ENCODE peak calls at places on chromosomes 11 and 22, in nine cellular contexts. One of them, this sample, is unnamed.

GRCh38 chr22:29016067-29016938 is 45.3 kb downstream of the C22orf31 start:
- DNase-seq in cardiac fibroblast: no peak
- DNase-seq in GM23248: no peak
- DNase-seq in EH: no peak
- DNase-seq in anterior cingulate cortex: no peak
- DNase-seq in tibial artery: no peak
- DNase-seq in AG10803: no peak
- DNase-seq in RWPE1: no peak
- DNase-seq in activated T-helper 1 cell treated with Interleukin-2 at 50 U/mL for 16 hours: no peak
- DNase-seq in this sample: no peak

GRCh38 chr11:123080023-123080422 is 18.1 kb upstream of the HSPA8 start:
- DNase-seq in cardiac fibroblast: no peak
- DNase-seq in tibial artery: no peak
- DNase-seq in GM23248: peak; percentile 47
- DNase-seq in RWPE1: no peak
- DNase-seq in EH: no peak
- DNase-seq in anterior cingulate cortex: no peak
- DNase-seq in activated T-helper 1 cell treated with Interleukin-2 at 50 U/mL for 16 hours: no peak
- DNase-seq in AG10803: no peak
- DNase-seq in this sample: no peak

GRCh38 chr11:74438681-74439080 is 28.7 kb downstream of the KCNE3 start:
- DNase-seq in activated T-helper 1 cell treated with Interleukin-2 at 50 U/mL for 16 hours: no peak
- DNase-seq in anterior cingulate cortex: no peak
- DNase-seq in RWPE1: no peak
- DNase-seq in cardiac fibroblast: no peak
- DNase-seq in GM23248: no peak
- DNase-seq in AG10803: no peak
- DNase-seq in tibial artery: no peak
- DNase-seq in EH: no peak
- DNase-seq in this sample: peak; percentile 8

GRCh38 chr11:124415356-124415923 is 9.2 kb downstream of the OR8B4 start:
- DNase-seq in GM23248: peak; percentile 71
- DNase-seq in AG10803: peak; percentile 65
- DNase-seq in cardiac fibroblast: peak; percentile 74
- DNase-seq in activated T-helper 1 cell treated with Interleukin-2 at 50 U/mL for 16 hours: no peak
- DNase-seq in EH: peak; percentile 43
- DNase-seq in tibial artery: no peak
- DNase-seq in RWPE1: peak; percentile 23
- DNase-seq in anterior cingulate cortex: no peak
- DNase-seq in this sample: peak; percentile 84

GRCh38 chr11:2482745-2483144 is 37.9 kb downstream of the KCNQ1 start:
- DNase-seq in cardiac fibroblast: no peak
- DNase-seq in anterior cingulate cortex: no peak
- DNase-seq in RWPE1: no peak
- DNase-seq in AG10803: no peak
- DNase-seq in activated T-helper 1 cell treated with Interleukin-2 at 50 U/mL for 16 hours: no peak
- DNase-seq in GM23248: no peak
- DNase-seq in tibial artery: no peak
- DNase-seq in EH: no peak
- DNase-seq in this sample: no peak

GRCh38 chr22:44364750-44365118 is 52.0 kb upstream of the SHISAL1 start:
- DNase-seq in EH: no peak
- DNase-seq in RWPE1: no peak
- DNase-seq in tibial artery: no peak
- DNase-seq in GM23248: no peak
- DNase-seq in anterior cingulate cortex: no peak
- DNase-seq in activated T-helper 1 cell treated with Interleukin-2 at 50 U/mL for 16 hours: no peak
- DNase-seq in AG10803: no peak
- DNase-seq in cardiac fibroblast: no peak
- DNase-seq in this sample: no peak

GRCh38 chr11:47991266-47991830 is 11.0 kb downstream of the PTPRJ start:
- DNase-seq in GM23248: no peak
- DNase-seq in EH: no peak
- DNase-seq in AG10803: no peak
- DNase-seq in cardiac fibroblast: no peak
- DNase-seq in activated T-helper 1 cell treated with Interleukin-2 at 50 U/mL for 16 hours: no peak
- DNase-seq in tibial artery: no peak
- DNase-seq in anterior cingulate cortex: no peak
- DNase-seq in RWPE1: no peak
- DNase-seq in this sample: no peak

GRCh38 chr11:17906436-17906835 is 106.4 kb downstream of the SERGEF start:
- DNase-seq in RWPE1: no peak
- DNase-seq in AG10803: no peak
- DNase-seq in activated T-helper 1 cell treated with Interleukin-2 at 50 U/mL for 16 hours: no peak
- DNase-seq in anterior cingulate cortex: peak; percentile 48
- DNase-seq in EH: no peak
- DNase-seq in tibial artery: no peak
- DNase-seq in GM23248: no peak
- DNase-seq in cardiac fibroblast: no peak
- DNase-seq in this sample: no peak

GRCh38 chr11:36034572-36035331 is 90.9 kb downstream of the LDLRAD3 start:
- DNase-seq in RWPE1: peak; percentile 83
- DNase-seq in AG10803: peak; percentile 86
- DNase-seq in tibial artery: no peak
- DNase-seq in GM23248: peak; percentile 90
- DNase-seq in anterior cingulate cortex: no peak
- DNase-seq in activated T-helper 1 cell treated with Interleukin-2 at 50 U/mL for 16 hours: no peak
- DNase-seq in EH: peak; percentile 97
- DNase-seq in cardiac fibroblast: peak; percentile 71
- DNase-seq in this sample: peak; percentile 86

GRCh38 chr11:76577199-76577920 is 93.2 kb downstream of the LRRC32 start:
- DNase-seq in RWPE1: peak; percentile 92
- DNase-seq in activated T-helper 1 cell treated with Interleukin-2 at 50 U/mL for 16 hours: no peak
- DNase-seq in tibial artery: no peak
- DNase-seq in AG10803: peak; percentile 73
- DNase-seq in anterior cingulate cortex: no peak
- DNase-seq in GM23248: peak; percentile 77
- DNase-seq in EH: peak; percentile 93
- DNase-seq in cardiac fibroblast: peak; percentile 93
- DNase-seq in this sample: peak; percentile 80